ENCODE peak calls at places on chromosomes 7 and 10, in nine cellular contexts. M is osteoblast; C is heart right ventricle; R is neuronal stem cell; A is naive thymus-derived CD4-positive, alpha-beta T cell; O is HepG2; I is cardiac muscle cell; V is fibroblast of lung; Z is tibial nerve. H is an unnamed sample. For H3K36me3, the result is how much of the 10 kb centered on the place peaks cover.

GRCh38 chr7:130930260-130930659 is 196.3 kb upstream of the KLF14 start:
- DNase-seq in M (no peak), C (no peak), R (no peak), A (no peak), O (no peak), I (no peak), V (no peak), Z (no peak), H (no peak)

GRCh38 chr7:138345567-138345966 is 114.5 kb upstream of the TRIM24 start:
- DNase-seq in M (no peak), C (no peak), R (no peak), A (no peak), O (no peak), I (no peak), V (no peak), Z (no peak), H (no peak)

GRCh38 chr7:80873140-80873539 is 45.7 kb downstream of the SEMA3C start:
- DNase-seq in M (no peak), C (no peak), R (no peak), A (no peak), O (no peak), I (no peak), V (no peak), Z (no peak), H (no peak)

GRCh38 chr7:37826825-37827224 is 21.6 kb upstream of the NME8 start:
- DNase-seq in M (no peak), C (no peak), R (no peak), A (no peak), O (no peak), I (no peak), V (no peak), Z (peak), H (no peak)

GRCh38 chr10:6347391-6347951 is 144.7 kb downstream of the PFKFB3 start:
- DNase-seq in M (peak), C (no peak), R (no peak), A (no peak), O (no peak), I (no peak), V (no peak), Z (no peak), H (no peak)

GRCh38 chr7:119935418-119936025 is 337.5 kb upstream of the KCND2 start:
- DNase-seq in M (no peak), C (no peak), R (peak), A (no peak), O (peak), I (peak), V (peak), Z (no peak), H (peak)

GRCh38 chr10:22344204-22344603 is 1.1 kb upstream of the SPAG6 start:
- DNase-seq in M (no peak), C (no peak), R (no peak), A (no peak), O (no peak), I (no peak), V (no peak), Z (no peak), H (no peak)

GRCh38 chr7:42790196-42790595 is 121.7 kb downstream of the C7orf25 start:
- DNase-seq in M (no peak), C (no peak), R (no peak), A (no peak), O (no peak), I (peak), V (peak), Z (no peak), H (no peak)

GRCh38 chr7:75870557-75870956 is 8.3 kb upstream of the RHBDD2 start:
- DNase-seq in M (no peak), C (no peak), R (no peak), A (no peak), O (no peak), I (no peak), V (no peak), Z (no peak), H (no peak)

GRCh38 chr10:67790534-67791408 is 47.2 kb downstream of the DNAJC12 start:
- DNase-seq in M (peak), C (no peak), R (no peak), A (no peak), O (no peak), I (peak), V (peak), Z (no peak), H (no peak)

GRCh38 chr10:16520900-16521299 is 779 bp downstream of the C1QL3 start:
- DNase-seq in M (peak), C (peak), R (no peak), A (no peak), O (no peak), I (peak), V (peak), Z (no peak), H (no peak)

GRCh38 chr10:77633376-77633775 is 4.2 kb downstream of the KCNMA1 start:
- DNase-seq in M (no peak), C (no peak), R (no peak), A (no peak), O (no peak), I (no peak), V (peak), Z (no peak), H (no peak)
- H3K27ac ChIP-seq in M (no peak), C (no peak), R (no peak), A (no peak), O (no peak), I (no peak), V (no peak), Z (no peak), H (no peak)

GRCh38 chr7:156954941-156955340 is 5.4 kb downstream of the NOM1 start:
- DNase-seq in M (no peak), C (no peak), R (no peak), A (no peak), O (no peak), I (no peak), V (no peak), Z (no peak), H (no peak)
- H3K36me3 ChIP-seq in M (half or more), C (under half), R (half or more), A (half or more), O (under half), I (under half), V (under half), Z (under half), H (under half)

GRCh38 chr10:79328737-79329504 is 18.3 kb upstream of the PPIF start:
- DNase-seq in M (peak), C (no peak), R (no peak), A (no peak), O (no peak), I (no peak), V (no peak), Z (no peak), H (no peak)
- H3K27ac ChIP-seq in M (no peak), C (no peak), R (no peak), A (no peak), O (no peak), I (no peak), V (no peak), Z (no peak), H (no peak)

GRCh38 chr10:363152-363551 is 227.9 kb downstream of the ZMYND11 start:
- DNase-seq in M (no peak), C (no peak), R (no peak), A (no peak), O (no peak), I (no peak), V (no peak), Z (no peak), H (no peak)

GRCh38 chr10:366186-366585 is 230.9 kb downstream of the ZMYND11 start:
- DNase-seq in M (peak), C (no peak), R (no peak), A (no peak), O (no peak), I (no peak), V (no peak), Z (no peak), H (no peak)

GRCh38 chr10:361203-362135 is 226.2 kb downstream of the ZMYND11 start:
- DNase-seq in M (peak), C (no peak), R (no peak), A (no peak), O (no peak), I (peak), V (no peak), Z (no peak), H (no peak)

GRCh38 chr10:360653-361052 is 225.4 kb downstream of the ZMYND11 start:
- DNase-seq in M (peak), C (no peak), R (no peak), A (no peak), O (peak), I (no peak), V (no peak), Z (no peak), H (no peak)

DNA sequence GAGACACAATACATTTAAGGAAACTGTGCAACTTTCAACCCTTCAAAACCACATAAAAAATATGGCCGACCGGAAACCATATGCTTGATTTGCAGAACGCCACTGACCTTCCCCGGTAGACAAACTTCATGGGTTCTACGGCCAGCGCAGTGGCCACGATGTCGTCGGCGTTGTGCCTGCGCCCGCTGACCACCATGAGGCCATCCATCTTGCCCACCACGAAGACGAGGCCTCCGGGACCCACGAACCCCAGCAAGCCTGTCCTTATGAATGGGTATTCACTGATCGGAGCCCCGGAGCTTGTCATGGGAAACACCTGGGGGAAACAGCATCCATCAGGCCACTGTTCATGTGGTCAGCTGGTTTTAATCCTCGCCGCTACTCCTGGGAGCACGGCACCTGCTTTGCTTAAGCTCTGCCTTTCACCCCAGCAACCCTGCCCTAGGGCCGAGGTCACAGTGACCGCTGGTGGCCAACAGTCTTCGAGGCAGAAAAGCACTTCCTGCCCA is 229.1 kb downstream of the ZMYND11 start:
- DNase-seq in M (peak), C (no peak), R (no peak), A (no peak), O (no peak), I (no peak), V (no peak), Z (no peak), H (no peak)
- H3K36me3 ChIP-seq in M (half or more), C (under half), R (half or more), A (under half), O (under half), I (under half), V (under half), Z (under half), H (under half)

DNA sequence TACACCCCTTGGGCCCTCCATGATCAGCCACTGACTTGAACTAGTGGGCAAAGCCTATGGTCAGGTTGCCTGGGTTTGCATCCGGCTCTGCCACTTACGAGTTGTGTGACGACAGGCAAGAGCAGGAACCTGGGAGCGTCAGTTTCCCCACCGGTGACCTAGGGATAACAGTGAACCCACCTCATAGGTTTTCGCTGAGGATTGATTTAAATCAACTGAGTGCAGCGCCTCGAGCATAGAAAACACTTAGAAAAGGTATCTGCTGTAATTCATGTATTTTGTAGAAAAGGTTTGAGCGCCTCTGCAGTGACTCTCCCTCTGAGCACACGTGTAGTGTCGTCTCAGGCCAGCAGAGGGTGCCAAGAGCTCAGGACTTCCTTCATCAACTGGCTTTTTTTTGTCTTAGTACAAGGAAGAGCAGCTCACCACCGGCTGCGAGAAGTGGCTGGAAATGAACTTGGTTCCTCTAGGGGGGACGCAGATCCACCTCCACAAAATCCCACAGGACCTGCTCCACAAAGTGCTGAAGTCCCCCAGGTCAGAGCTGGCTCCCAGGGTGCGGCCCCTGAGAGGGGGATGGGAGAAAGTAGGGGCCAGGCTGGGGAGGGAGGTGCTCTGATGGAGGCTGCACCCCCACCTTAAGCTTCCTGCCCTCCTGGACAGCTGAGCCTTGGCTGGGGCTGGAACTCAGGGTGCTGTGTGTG is 27.7 kb downstream of the BTBD16 start:
- DNase-seq in M (peak), C (peak), R (peak), A (peak), O (peak), I (peak), V (peak), Z (peak), H (peak)
- H3K27ac ChIP-seq in M (no peak), C (no peak), R (no peak), A (no peak), O (peak), I (no peak), V (no peak), Z (no peak), H (no peak)

GRCh38 chr10:130175074-130175473 is 38.9 kb downstream of the GLRX3 start:
- DNase-seq in M (no peak), C (no peak), R (no peak), A (no peak), O (no peak), I (no peak), V (no peak), Z (no peak), H (no peak)

GRCh38 chr10:130177250-130177649 is 41.1 kb downstream of the GLRX3 start:
- DNase-seq in M (no peak), C (no peak), R (no peak), A (no peak), O (no peak), I (no peak), V (no peak), Z (no peak), H (no peak)

GRCh38 chr10:130174343-130174742 is 38.2 kb downstream of the GLRX3 start:
- DNase-seq in M (peak), C (no peak), R (no peak), A (no peak), O (no peak), I (no peak), V (peak), Z (no peak), H (no peak)

GRCh38 chr10:130181858-130182257 is 45.7 kb downstream of the GLRX3 start:
- DNase-seq in M (no peak), C (no peak), R (no peak), A (no peak), O (no peak), I (no peak), V (no peak), Z (no peak), H (no peak)

DNA sequence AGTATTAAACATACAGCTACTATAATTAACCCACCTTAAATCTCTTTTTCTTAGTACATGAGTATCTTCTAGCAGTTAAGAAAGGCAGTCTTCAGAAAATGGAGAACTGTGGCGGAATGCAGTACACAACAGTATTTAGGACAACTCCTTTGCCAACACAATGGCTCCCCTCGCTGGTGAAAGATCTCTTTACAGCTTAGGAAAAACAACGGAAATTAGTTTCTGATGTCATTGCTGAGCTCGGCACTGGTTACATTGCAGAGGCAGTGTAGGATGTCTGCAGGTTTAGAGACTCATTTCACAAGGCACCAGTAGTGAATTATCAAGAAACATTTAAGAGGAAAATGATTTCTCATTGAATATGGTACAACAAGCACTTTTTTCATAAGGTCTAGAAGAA is 43.4 kb downstream of the GLRX3 start:
- DNase-seq in M (peak), C (no peak), R (peak), A (peak), O (peak), I (peak), V (peak), Z (peak), H (peak)
- H3K36me3 ChIP-seq in M (half or more), C (under half), R (half or more), A (half or more), O (under half), I (under half), V (under half), Z (under half), H (under half)

GRCh38 chr10:27715505-27715904 is 30.1 kb downstream of the MKX start:
- DNase-seq in M (no peak), C (no peak), R (no peak), A (no peak), O (no peak), I (no peak), V (no peak), Z (no peak), H (no peak)
- H3K27ac ChIP-seq in M (peak), C (peak), R (no peak), A (no peak), O (no peak), I (no peak), V (no peak), Z (no peak), H (no peak)

H was measured in iPS DF 6.9.